ENCODE peak calls at places on chromosomes 16 and 17, in ten cellular contexts. E is WERI-Rb-1; Z is A549; M is Caco-2; D is suprapubic skin; R is hepatocyte; O is tibial artery; S is heart left ventricle; V is fibroblast of lung; G is CD8-positive, alpha-beta T cell. P is an unnamed sample.

GRCh38 chr16:50696575-50697420 is 3.4 kb downstream of the NOD2 start:
- DNase-seq in M (peak; percentile 37), E (no peak), S (peak; percentile 87), O (peak; percentile 83), D (peak; percentile 94), R (peak; percentile 67), G (no peak), V (peak; percentile 46), Z (peak; percentile 20), P (peak; percentile 71)

GRCh38 chr16:25707982-25708583 is 16.3 kb downstream of the HS3ST4 start:
- DNase-seq in G (no peak), V (no peak), O (no peak), D (no peak), Z (no peak), S (no peak), E (peak; percentile 69), M (no peak), R (peak; percentile 58), P (peak; percentile 17)

GRCh38 chr17:65015855-65016254 is 40.7 kb downstream of the GNA13 start:
- DNase-seq in R (no peak), V (no peak), G (no peak), O (no peak), D (no peak), Z (no peak), M (no peak), E (no peak), S (no peak), P (no peak)

GRCh38 chr16:89431158-89431584 is 59.2 kb downstream of the ANKRD11 start:
- DNase-seq in M (no peak), V (peak; percentile 80), O (no peak), R (peak; percentile 90), S (no peak), E (no peak), Z (peak; percentile 52), G (no peak), D (no peak), P (no peak)

GRCh38 chr16:55703003-55704001 is 47.5 kb downstream of the SLC6A2 start:
- DNase-seq in E (peak; percentile 25), R (peak; percentile 76), O (no peak), S (no peak), Z (peak; percentile 18), M (no peak), G (no peak), V (peak; percentile 44), D (no peak), P (no peak)

GRCh38 chr16:23807028-23807427 is 28.8 kb upstream of the PRKCB start:
- DNase-seq in S (peak; percentile 31), E (no peak), Z (no peak), D (no peak), R (no peak), G (no peak), O (no peak), V (no peak), M (no peak), P (no peak)

GRCh38 chr16:79437764-79438728 is 162.5 kb downstream of the MAF start:
- DNase-seq in E (no peak), R (peak; percentile 30), G (no peak), V (peak; percentile 6), D (no peak), M (no peak), Z (no peak), O (no peak), S (peak; percentile 57), P (no peak)

GRCh38 chr17:3986270-3986938 is 22.2 kb upstream of the ATP2A3 start:
- DNase-seq in R (no peak), M (no peak), Z (no peak), E (no peak), O (no peak), D (no peak), S (no peak), G (no peak), V (no peak), P (no peak)

GRCh38 chr16:83305092-83305491 is 502.7 kb upstream of the HSBP1 start:
- DNase-seq in O (no peak), S (no peak), D (no peak), V (peak; percentile 79), G (no peak), R (no peak), Z (no peak), M (no peak), E (no peak), P (no peak)

GRCh38 chr17:61746248-61746985 is 116.9 kb downstream of the BRIP1 start:
- DNase-seq in E (no peak), V (no peak), R (no peak), G (no peak), O (no peak), M (no peak), D (no peak), S (no peak), Z (no peak), P (no peak)

GRCh38 chr17:69669441-69670178 is 255.1 kb downstream of the MAP2K6 start:
- DNase-seq in O (no peak), D (no peak), V (peak; percentile 62), M (no peak), S (no peak), E (no peak), Z (no peak), G (no peak), R (peak; percentile 7), P (no peak)

GRCh38 chr17:78947235-78948153 is 22.3 kb upstream of the TIMP2 start:
- DNase-seq in O (no peak), G (no peak), M (no peak), R (peak; percentile 62), Z (no peak), V (no peak), D (no peak), S (no peak), E (no peak), P (no peak)

DNA sequence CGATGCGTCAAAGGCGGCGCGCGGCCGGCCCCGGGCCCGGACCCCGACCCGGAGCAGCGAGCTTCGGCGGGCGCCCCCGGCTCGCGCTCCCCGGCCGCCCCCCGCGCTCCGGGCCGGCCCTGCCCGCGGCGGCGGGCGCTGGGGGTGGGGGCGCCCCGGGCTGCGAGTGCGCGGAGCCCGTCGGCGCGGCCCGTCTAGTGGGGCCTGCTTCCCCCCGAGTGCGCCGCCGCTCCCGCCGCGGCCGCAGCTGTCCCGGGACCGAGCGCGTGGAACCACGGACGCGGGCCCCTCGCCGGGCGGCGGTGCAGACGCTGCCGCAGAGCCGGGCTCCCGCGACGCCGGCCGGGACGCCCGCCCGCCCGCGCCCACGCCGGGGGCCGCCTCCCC is 308 bp downstream of the ADCY9 start:
- DNase-seq in G (no peak), E (no peak), V (no peak), D (no peak), S (no peak), R (no peak), M (no peak), Z (no peak), O (no peak), P (no peak)
- H3K4me3 ChIP-seq in G (no peak overlapping the region), E (peak overlapping the region; percentile 62), V (peak overlapping the region; percentile 63), D (peak overlapping the region; percentile 80), S (peak overlapping the region; percentile 71), R (no peak overlapping the region), M (peak overlapping the region; percentile 59), Z (peak overlapping the region; percentile 92), O (peak overlapping the region; percentile 72), P (peak overlapping the region; percentile 73)

GRCh38 chr16:71461686-71462648 is at the start of gene ZNF23:
- DNase-seq in S (peak; percentile 88), M (peak; percentile 80), V (peak; percentile 72), Z (peak; percentile 93), E (peak; percentile 80), G (peak; percentile 88), O (peak; percentile 90), D (peak; percentile 89), R (peak; percentile 88), P (peak; percentile 86)
- TF ChIP-seq CTCF in S (peak; percentile 24), M (no peak), V (peak; percentile 5), Z (no peak), E (no peak), G (peak; percentile 29), O (no peak), D (no peak), R (peak; percentile 30), P (no peak)

GRCh38 chr17:5182597-5183409 is 8.9 kb downstream of the ZNF594 start:
- DNase-seq in G (no peak), V (no peak), Z (no peak), E (no peak), R (no peak), S (no peak), O (no peak), D (no peak), M (no peak), P (no peak)
- H3K9me3 ChIP-seq in G (peaks cover 41% of the 10 kb centered on the region), V (peaks cover 6% of the 10 kb centered on the region), Z (peaks cover 100% of the 10 kb centered on the region), E (peaks cover 78% of the 10 kb centered on the region), R (peaks cover 74% of the 10 kb centered on the region), S (peaks cover 25% of the 10 kb centered on the region), O (peaks cover 98% of the 10 kb centered on the region), D (peaks cover 81% of the 10 kb centered on the region), M (peaks cover 4% of the 10 kb centered on the region), P (peaks cover 2% of the 10 kb centered on the region)

GRCh38 chr17:50123649-50124349 is 6.2 kb downstream of the SAMD14 start:
- DNase-seq in E (no peak), G (no peak), D (no peak), S (peak; percentile 58), O (no peak), R (no peak), V (peak; percentile 41), M (peak; percentile 48), Z (no peak), P (no peak)
- H3K4me3 ChIP-seq in E (no peak overlapping the region), G (no peak overlapping the region), D (no peak overlapping the region), S (no peak overlapping the region), O (no peak overlapping the region), R (no peak overlapping the region), V (peak overlapping the region; percentile 10), M (no peak overlapping the region), Z (no peak overlapping the region), P (no peak overlapping the region)

DNA sequence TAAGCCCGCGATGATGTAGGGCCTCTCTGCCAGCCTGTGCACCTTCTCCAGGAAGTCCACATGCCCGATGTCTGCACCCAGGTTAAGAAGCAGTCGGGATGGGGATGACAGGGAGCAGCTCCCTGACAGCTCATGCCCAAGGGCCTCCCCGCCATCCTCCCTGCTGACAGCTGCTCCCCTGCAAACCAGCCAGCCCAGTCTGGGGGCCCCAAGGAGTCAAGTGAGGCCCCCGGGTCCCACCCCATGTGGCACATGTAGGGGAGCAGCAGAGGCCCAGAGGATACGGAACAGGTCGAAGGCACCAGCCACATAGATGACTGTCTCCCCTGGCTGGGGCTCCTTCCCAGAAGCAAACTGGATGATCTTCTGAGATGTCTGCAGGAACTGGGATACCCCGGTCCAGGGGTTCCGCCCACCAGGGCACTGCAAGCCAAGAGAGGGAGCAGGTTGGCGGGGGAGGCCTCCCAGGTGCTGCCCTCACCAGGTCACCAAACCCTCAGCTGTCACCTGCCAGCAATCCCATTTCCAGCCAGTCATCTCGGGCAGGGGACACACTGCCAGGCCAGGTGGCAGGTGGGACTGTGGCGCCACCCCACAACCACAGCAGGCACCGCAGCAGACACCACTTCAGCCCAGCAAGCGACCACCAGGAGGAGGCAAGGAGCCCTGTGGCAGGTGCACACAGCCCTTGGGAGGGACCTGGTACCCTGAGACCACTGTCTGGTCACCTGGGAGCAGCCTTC is 4.6 kb downstream of the PCYT2 start:
- DNase-seq in O (no peak), D (no peak), M (no peak), E (peak; percentile 75), Z (no peak), V (no peak), R (no peak), G (no peak), S (no peak), P (no peak)
- TF ChIP-seq CTCF in O (no peak), D (no peak), M (peak; percentile 17), E (peak; percentile 81), Z (no peak), V (no peak), R (no peak), G (no peak), S (no peak), P (peak; percentile 31)

GRCh38 chr17:74139120-74139519 is 64.4 kb upstream of the RPL38 start:
- DNase-seq in E (no peak), D (no peak), R (no peak), V (no peak), G (no peak), M (no peak), S (no peak), O (no peak), Z (no peak), P (no peak)
- H3K9me3 ChIP-seq in E (peaks cover 48% of the 10 kb centered on the region), D (peaks cover 7% of the 10 kb centered on the region), R (no peaks in the 10 kb centered on the region), V (no peaks in the 10 kb centered on the region), G (no peaks in the 10 kb centered on the region), M (peaks cover 32% of the 10 kb centered on the region), S (peaks cover 10% of the 10 kb centered on the region), O (peaks cover 26% of the 10 kb centered on the region), Z (peaks cover 59% of the 10 kb centered on the region), P (peaks cover 5% of the 10 kb centered on the region)

P was measured in BE2C.